ENCODE peak calls at places on chromosomes 7 and 10, in eight cellular contexts. N, J, C, B, K, E, R and V are unnamed samples.

GRCh38 chr10:71213761-71214440 is 1.5 kb downstream of the UNC5B start:
- DNase-seq in N (no peak), J (no peak), C (peak; percentile 81), B (peak; percentile 49), K (peak; percentile 41), E (no peak), R (peak; percentile 46), V (peak; percentile 82)

GRCh38 chr7:131338990-131339389 is 11.3 kb downstream of the MKLN1 start:
- DNase-seq in N (no peak), J (no peak), C (no peak), B (no peak), K (no peak), E (no peak), R (no peak), V (no peak)

GRCh38 chr7:132991615-132992587 is 90.0 kb downstream of the CHCHD3 start:
- DNase-seq in N (no peak), J (no peak), C (peak; percentile 41), B (no peak), K (no peak), E (no peak), R (no peak), V (no peak)

GRCh38 chr10:110446954-110447608 is 50.6 kb upstream of the DUSP5 start:
- DNase-seq in N (peak; percentile 73), J (peak; percentile 48), C (peak; percentile 94), B (peak; percentile 81), K (no peak), E (peak; percentile 66), R (peak; percentile 87), V (peak; percentile 73)

GRCh38 chr10:126240483-126240882 is 147.8 kb downstream of the ADAM12 start:
- DNase-seq in N (no peak), J (no peak), C (peak; percentile 46), B (peak; percentile 94), K (no peak), E (no peak), R (peak; percentile 49), V (no peak)

GRCh38 chr10:43846187-43846680 is 197.6 kb upstream of the ZNF32 start:
- DNase-seq in N (no peak), J (no peak), C (peak; percentile 80), B (peak; percentile 54), K (no peak), E (no peak), R (peak; percentile 29), V (peak; percentile 72)

GRCh38 chr10:79178614-79179403 is 110.0 kb downstream of the ZMIZ1 start:
- DNase-seq in N (peak; percentile 79), J (peak; percentile 83), C (peak; percentile 84), B (peak; percentile 83), K (no peak), E (peak; percentile 67), R (peak; percentile 77), V (peak; percentile 53)

GRCh38 chr7:128203047-128203491 is 38.0 kb upstream of the LEP start:
- DNase-seq in N (no peak), J (no peak), C (no peak), B (no peak), K (no peak), E (no peak), R (no peak), V (no peak)

GRCh38 chr7:126339813-126340212 is 912.9 kb downstream of the GRM8 start:
- DNase-seq in N (no peak), J (no peak), C (no peak), B (no peak), K (no peak), E (no peak), R (no peak), V (no peak)

GRCh38 chr10:131444862-131445461 is 133.4 kb upstream of the TCERG1L start:
- DNase-seq in N (no peak), J (no peak), C (no peak), B (no peak), K (no peak), E (no peak), R (no peak), V (no peak)

GRCh38 chr7:82085116-82085515 is 315.3 kb upstream of the HGF start:
- DNase-seq in N (no peak), J (no peak), C (no peak), B (no peak), K (no peak), E (no peak), R (no peak), V (no peak)
- H3K4me3 ChIP-seq in N (no peak overlapping the region), J (no peak overlapping the region), C (no peak overlapping the region), B (no peak overlapping the region), K (no peak overlapping the region), E (no peak overlapping the region), R (no peak overlapping the region), V (no peak overlapping the region)

GRCh38 chr7:30699706-30700495 is 17.6 kb upstream of the CRHR2 start:
- DNase-seq in N (no peak), J (no peak), C (no peak), B (no peak), K (no peak), E (no peak), R (no peak), V (no peak)

GRCh38 chr7:30703756-30704155 is 21.5 kb upstream of the CRHR2 start:
- DNase-seq in N (no peak), J (no peak), C (no peak), B (no peak), K (no peak), E (no peak), R (no peak), V (no peak)

GRCh38 chr7:30705008-30705407 is 22.8 kb upstream of the CRHR2 start:
- DNase-seq in N (no peak), J (no peak), C (no peak), B (no peak), K (no peak), E (no peak), R (no peak), V (no peak)

GRCh38 chr7:30700941-30701340 is 18.7 kb upstream of the CRHR2 start:
- DNase-seq in N (no peak), J (no peak), C (no peak), B (no peak), K (no peak), E (no peak), R (no peak), V (no peak)

DNA sequence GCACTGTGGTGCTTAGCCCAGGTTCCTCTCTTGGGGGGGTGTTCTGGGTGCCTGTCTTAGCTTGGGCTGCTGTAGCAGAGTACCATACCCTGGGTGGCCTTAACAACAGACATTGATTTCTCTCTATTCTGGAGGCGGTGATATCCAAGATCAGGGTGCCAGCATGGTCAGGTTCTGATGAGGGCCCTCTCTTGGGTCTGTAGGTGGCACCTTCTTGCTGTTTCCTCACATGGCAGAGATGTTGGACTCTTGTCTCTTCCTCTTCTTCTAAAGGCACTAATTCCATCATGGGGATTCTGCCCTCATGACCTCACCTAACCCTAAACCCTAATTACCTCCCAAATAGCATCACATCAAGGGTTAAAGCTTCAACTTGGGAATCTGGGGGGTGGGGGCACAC is 19.9 kb upstream of the CRHR2 start:
- DNase-seq in N (no peak), J (no peak), C (peak; percentile 7), B (no peak), K (no peak), E (no peak), R (no peak), V (no peak)
- TF ChIP-seq CTCF in N (no peak), J (no peak), C (no peak), B (peak; percentile 35), K (no peak), E (no peak), R (peak; percentile 17), V (peak; percentile 7)

GRCh38 chr7:7920481-7920880 is 48.1 kb upstream of the GLCCI1 start:
- DNase-seq in N (no peak), J (no peak), C (no peak), B (no peak), K (peak; percentile 34), E (no peak), R (no peak), V (no peak)

GRCh38 chr7:7920056-7920455 is 48.5 kb upstream of the GLCCI1 start:
- DNase-seq in N (no peak), J (no peak), C (no peak), B (no peak), K (no peak), E (no peak), R (no peak), V (no peak)

GRCh38 chr7:7917593-7917992 is 51.0 kb upstream of the GLCCI1 start:
- DNase-seq in N (no peak), J (no peak), C (no peak), B (no peak), K (no peak), E (no peak), R (no peak), V (no peak)

GRCh38 chr7:7919449-7919945 is 49.1 kb upstream of the GLCCI1 start:
- DNase-seq in N (no peak), J (no peak), C (no peak), B (no peak), K (no peak), E (no peak), R (no peak), V (no peak)

DNA sequence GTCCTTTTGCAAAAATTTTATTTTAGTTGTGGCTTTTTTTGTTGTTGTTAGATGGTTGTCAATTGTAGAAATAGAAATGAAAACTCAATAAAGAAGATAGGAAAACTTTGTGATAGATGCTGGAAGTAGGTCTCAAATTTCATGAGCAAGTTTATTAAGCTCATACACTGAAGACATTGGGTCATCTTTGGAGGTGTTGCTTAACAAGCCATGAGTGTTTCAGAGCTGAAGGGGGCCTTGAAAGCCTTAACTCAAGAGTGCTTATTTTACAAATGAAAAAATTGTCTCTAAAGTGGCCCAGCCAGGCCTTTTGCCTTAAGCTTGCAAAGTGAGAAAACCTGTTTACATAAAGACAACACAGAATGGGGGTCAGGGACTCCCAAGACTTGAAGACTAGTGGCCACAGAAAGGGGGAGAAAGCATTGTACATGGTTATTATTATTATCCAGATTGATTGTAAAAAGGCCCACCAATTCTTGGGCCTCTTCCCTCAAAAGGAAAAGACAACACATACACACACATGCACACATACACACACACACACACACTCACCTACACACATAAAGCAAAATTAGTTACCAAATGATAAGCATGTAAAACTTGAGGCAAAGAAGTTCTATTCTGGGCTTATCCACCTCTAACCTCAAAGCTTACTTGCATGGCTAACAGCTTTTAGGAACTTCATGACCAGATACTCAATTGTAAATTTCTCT is 49.7 kb upstream of the GLCCI1 start:
- DNase-seq in N (no peak), J (no peak), C (peak; percentile 17), B (peak; percentile 40), K (no peak), E (no peak), R (no peak), V (no peak)
- H3K4me3 ChIP-seq in N (no peak overlapping the region), J (no peak overlapping the region), C (no peak overlapping the region), B (no peak overlapping the region), K (no peak overlapping the region), E (no peak overlapping the region), R (no peak overlapping the region), V (no peak overlapping the region)

DNA sequence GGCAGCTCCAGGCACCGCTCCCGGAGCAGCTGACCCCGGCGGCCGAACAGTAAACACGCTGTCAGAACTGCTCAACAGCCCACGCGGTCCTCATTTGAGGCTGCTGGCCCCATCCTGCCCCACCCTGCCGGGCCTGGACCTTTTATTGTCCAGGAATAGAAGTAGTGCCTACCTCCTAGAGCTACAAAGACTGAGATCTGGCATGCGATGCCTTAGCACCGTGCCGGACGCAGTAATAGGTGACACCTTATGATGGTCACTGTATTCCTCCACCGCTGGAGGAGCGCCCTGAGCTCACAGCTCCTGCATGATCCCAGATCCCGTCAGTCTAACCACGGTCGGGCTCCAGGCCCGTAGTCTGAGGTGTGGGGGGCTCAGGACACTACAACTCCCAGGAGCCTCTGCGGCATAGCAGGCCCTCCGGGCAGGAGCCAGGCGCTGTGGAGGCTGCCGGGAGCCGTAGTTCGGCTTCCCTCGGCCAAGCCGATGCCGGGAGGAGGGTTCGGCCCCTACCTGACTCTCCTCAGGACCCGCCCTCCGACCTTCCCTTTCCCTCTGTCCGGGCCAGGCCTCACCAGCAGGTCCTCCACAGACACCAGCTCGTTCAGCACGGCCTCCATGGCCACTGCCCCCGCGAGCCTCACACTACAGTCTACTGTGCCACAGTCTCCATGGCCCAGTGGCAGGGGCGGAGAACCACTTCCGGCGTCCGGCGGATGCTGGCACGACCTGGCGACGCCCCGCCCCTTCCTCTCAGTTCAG is at the start of gene FIS1:
- DNase-seq in N (peak; percentile 52), J (peak; percentile 97), C (peak; percentile 96), B (peak; percentile 92), K (peak; percentile 93), E (peak; percentile 66), R (peak; percentile 83), V (peak; percentile 51)
- TF ChIP-seq CTCF in N (peak; percentile 87), J (peak; percentile 29), C (no peak), B (no peak), K (peak; percentile 91), E (peak; percentile 89), R (peak; percentile 90), V (peak; percentile 93)